ENCODE peak calls at places on chromosomes 1 and 21, in nine cellular contexts. G is tibial nerve, V is transverse colon, H is K562, S is gastrocnemius medialis, U is suprapubic skin, F is A549, A is adrenal gland, T is stomach. E is an unnamed sample.

GRCh38 chr1:77540501-77541161 is 141.8 kb downstream of the ZZZ3 start:
- DNase-seq in G (no peak), A (no peak), F (peak), T (no peak), H (no peak), S (no peak), V (no peak), U (no peak), E (no peak)

GRCh38 chr1:196180847-196181593 is 427.2 kb downstream of the KCNT2 start:
- DNase-seq in U (no peak), S (no peak), H (peak), F (peak), T (no peak), V (no peak), G (no peak), A (peak), E (no peak)

GRCh38 chr1:53685272-53686051 is 53.5 kb downstream of the GLIS1 start:
- DNase-seq in U (no peak), G (no peak), V (no peak), S (no peak), H (no peak), F (no peak), T (no peak), A (no peak), E (no peak)

GRCh38 chr1:219903353-219903871 is 24.9 kb downstream of the SLC30A10 start:
- DNase-seq in V (no peak), A (no peak), T (no peak), S (no peak), F (no peak), G (no peak), H (peak), U (no peak), E (no peak)

GRCh38 chr1:230365723-230366307 is 60.3 kb downstream of the PGBD5 start:
- DNase-seq in F (no peak), T (no peak), S (no peak), V (no peak), H (no peak), U (no peak), G (no peak), A (no peak), E (no peak)

GRCh38 chr1:43531906-43532584 is 1.4 kb downstream of the PTPRF start:
- DNase-seq in U (no peak), F (no peak), H (no peak), V (no peak), T (no peak), G (no peak), A (no peak), S (no peak), E (no peak)

GRCh38 chr1:85220756-85221166 is 19.9 kb upstream of the SYDE2 start:
- DNase-seq in U (no peak), A (no peak), V (no peak), T (no peak), S (no peak), H (no peak), G (no peak), F (no peak), E (no peak)

GRCh38 chr1:202623075-202623474 is 87.2 kb downstream of the SYT2 start:
- DNase-seq in G (no peak), T (no peak), A (no peak), U (no peak), V (no peak), H (peak), S (peak), F (peak), E (peak)

GRCh38 chr1:176522310-176522846 is 59.4 kb downstream of the PAPPA2 start:
- DNase-seq in V (no peak), F (no peak), U (no peak), H (no peak), T (no peak), G (no peak), S (no peak), A (no peak), E (no peak)

GRCh38 chr1:160942926-160943325 is 11.7 kb downstream of the ITLN2 start:
- DNase-seq in H (peak), A (no peak), V (no peak), U (no peak), G (no peak), F (peak), S (no peak), T (no peak), E (no peak)

GRCh38 chr1:73862343-73862742 is 335.6 kb downstream of the LRRIQ3 start:
- DNase-seq in V (no peak), T (no peak), U (no peak), A (no peak), H (no peak), G (no peak), S (no peak), F (no peak), E (no peak)

GRCh38 chr21:34908424-34909055 is 140.6 kb downstream of the RUNX1 start:
- DNase-seq in U (no peak), H (peak), G (no peak), V (no peak), T (no peak), S (peak), F (peak), A (peak), E (peak)

GRCh38 chr1:117564227-117565082 is 41.4 kb upstream of the TENT5C start:
- DNase-seq in S (no peak), F (no peak), U (no peak), V (no peak), T (no peak), A (no peak), G (no peak), H (peak), E (no peak)

GRCh38 chr1:219702551-219703215 is 89.8 kb upstream of the ZC3H11B start:
- DNase-seq in F (no peak), T (no peak), V (no peak), S (no peak), A (no peak), U (no peak), H (no peak), G (no peak), E (no peak)

GRCh38 chr21:15062566-15062965 is 2.2 kb downstream of the NRIP1 start:
- DNase-seq in A (no peak), U (no peak), H (peak), G (no peak), V (no peak), F (peak), T (no peak), S (no peak), E (no peak)

GRCh38 chr1:33763406-33763805 is 100.5 kb upstream of the HMGB4 start:
- DNase-seq in G (no peak), S (no peak), T (no peak), V (no peak), U (no peak), A (no peak), F (no peak), H (no peak), E (no peak)

GRCh38 chr1:151990058-151990855 is 3.4 kb downstream of the S100A10 start:
- DNase-seq in V (no peak), T (no peak), G (no peak), S (no peak), A (no peak), H (no peak), F (no peak), U (no peak), E (no peak)
- H3K4me3 ChIP-seq in V (no peak), T (no peak), G (no peak), S (peak), A (no peak), H (no peak), F (peak), U (peak), E (no peak)

DNA sequence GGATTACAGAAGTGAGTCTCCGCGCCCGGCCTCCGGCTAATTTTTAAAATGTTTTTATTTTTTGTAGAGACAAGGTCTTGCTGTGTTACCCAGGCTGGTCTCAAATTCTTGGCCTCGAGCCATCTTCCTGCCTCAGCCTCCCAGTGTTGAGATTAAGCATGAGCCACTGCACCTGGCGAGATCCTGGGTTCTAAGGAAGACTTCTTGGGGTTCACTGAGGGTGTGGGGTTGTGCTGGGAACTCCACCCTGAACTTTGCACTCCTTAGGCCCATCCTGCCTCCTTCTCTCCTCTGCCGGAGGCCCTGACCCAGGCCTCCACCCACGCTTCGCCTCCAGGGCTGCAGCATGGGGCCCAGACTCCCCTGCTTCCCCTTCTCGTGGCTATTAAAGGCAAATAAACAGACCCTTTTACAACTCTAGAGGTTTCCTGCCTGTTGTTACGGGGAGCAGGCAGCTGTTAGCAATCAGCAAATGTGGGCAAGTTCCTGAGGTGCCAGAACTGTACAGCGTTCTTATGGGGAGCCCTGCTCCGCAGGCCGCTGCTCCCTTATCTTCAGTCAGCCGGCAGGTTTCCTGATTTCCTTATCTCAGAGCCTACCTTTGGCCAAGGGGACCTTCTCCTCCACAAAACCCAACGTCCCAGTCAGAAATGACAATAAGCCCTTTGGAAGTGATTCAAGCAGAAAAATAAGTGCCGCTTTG is 41.0 kb upstream of the LIN9 start:
- DNase-seq in S (no peak), A (no peak), U (no peak), F (no peak), G (no peak), T (peak), V (no peak), H (peak), E (no peak)
- TF ChIP-seq POLR2A in S (no peak), A (no peak), U (no peak), F (no peak), G (no peak), T (no peak), V (no peak), H (no peak), E (no peak)

DNA sequence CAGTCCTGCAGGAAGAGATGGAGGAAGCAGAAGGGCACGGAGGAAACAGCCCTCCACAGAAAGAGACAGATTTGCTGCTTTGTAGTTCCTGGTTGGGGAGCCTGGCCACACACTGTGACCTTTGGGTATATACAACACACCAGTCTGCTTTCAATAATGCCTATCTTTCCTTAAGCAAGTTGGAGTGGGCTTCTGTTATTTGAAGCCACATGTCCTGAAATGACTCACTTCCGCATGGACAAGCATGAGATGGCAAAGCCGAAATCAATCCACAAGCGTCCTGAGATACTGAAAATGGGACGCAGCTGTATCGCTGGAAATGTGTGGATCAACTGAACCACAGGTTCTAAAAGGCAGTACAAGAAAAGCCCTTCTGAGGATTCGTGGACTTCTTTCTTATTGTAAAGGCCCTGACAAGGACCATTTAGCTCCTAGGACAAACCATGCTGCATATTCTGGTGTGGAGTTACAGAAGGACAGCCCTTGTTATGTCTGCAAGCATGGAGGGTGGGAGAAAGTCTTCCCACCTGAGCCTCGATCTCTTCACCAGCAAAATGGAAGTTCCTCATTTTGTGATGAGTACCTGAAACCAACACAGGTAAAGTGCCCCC is 22.7 kb upstream of the FHAD1 start:
- DNase-seq in T (no peak), F (no peak), H (no peak), U (no peak), S (no peak), G (no peak), A (no peak), V (no peak), E (no peak)
- H3K4me3 ChIP-seq in T (no peak), F (no peak), H (no peak), U (no peak), S (no peak), G (no peak), A (no peak), V (no peak), E (no peak)

DNA sequence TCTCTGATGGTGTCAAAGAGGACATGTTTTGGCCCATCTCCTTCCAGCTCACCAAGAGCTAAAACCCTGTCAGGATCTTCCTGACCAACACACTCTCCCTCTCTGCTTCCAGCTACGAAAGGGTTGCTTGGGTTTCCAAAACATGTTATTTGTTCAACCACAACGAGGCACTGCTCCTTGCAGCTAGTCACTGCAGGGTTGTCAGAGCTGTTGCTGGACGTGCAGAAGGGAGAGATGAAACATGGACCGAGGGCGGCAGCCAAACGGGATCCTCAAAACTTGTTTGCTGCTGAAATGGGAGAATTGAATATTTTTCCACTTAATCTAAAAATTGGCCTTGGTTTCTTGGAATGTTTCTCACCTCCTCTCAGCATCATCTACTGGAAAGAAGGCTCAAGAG is 12.4 kb downstream of the ZBTB18 start:
- DNase-seq in F (no peak), T (no peak), H (no peak), A (no peak), S (no peak), U (no peak), V (no peak), G (no peak), E (no peak)
- TF ChIP-seq POLR2A in F (no peak), T (no peak), H (no peak), A (no peak), S (no peak), U (no peak), V (no peak), G (no peak), E (no peak)

DNA sequence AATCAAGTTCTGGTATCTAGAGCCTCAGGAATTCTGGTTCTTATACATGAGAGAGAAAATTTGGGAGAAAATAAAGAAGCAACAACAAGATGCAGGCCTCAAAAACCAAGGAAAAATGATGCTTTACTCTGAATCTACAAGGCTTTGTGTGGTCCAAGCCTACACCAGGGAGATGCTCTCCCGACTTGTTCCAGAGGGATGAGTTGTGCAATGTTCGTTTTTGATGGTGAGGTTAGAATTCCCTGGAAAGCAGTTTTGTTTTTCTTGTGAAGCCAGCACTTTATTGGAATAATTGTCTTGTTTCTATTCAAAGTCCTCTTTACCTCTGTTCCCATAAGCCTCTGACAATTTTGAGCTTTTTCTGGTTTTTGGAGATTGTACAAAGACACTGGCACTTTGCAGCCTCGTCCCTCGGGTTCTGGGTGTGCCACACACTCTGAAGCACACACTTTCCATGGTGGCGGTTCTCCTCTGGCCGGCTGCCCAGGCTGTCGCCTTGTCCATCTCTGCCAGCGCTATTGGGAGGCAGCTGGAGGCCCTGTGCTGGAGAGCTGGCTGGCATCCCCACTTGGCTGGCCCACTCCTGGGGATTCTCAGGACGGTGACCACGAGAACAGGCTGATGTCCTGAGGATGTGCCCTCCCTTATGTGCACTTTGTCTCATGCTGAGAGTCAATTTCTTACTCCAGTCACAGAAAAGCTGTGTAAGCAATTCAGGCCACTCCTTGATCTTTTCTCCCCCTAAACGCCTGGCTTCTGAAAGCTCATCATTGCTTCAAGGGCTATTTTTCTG is 70.2 kb downstream of the EDEM3 start:
- DNase-seq in T (peak), H (no peak), A (no peak), S (no peak), G (no peak), V (peak), U (no peak), F (no peak), E (no peak)
- H3K4me3 ChIP-seq in T (no peak), H (no peak), A (no peak), S (no peak), G (no peak), V (no peak), U (no peak), F (no peak), E (no peak)

GRCh38 chr1:68151690-68152089 is 80.6 kb downstream of the WLS start:
- DNase-seq in H (no peak), G (no peak), A (no peak), F (no peak), V (no peak), T (no peak), U (no peak), S (no peak), E (no peak)
- TF ChIP-seq POLR2A in H (no peak), G (no peak), A (no peak), F (no peak), V (no peak), T (no peak), U (no peak), S (no peak), E (no peak)

GRCh38 chr1:26282694-26283019 is 2.8 kb downstream of the SH3BGRL3 start:
- DNase-seq in H (peak), T (no peak), A (no peak), U (peak), S (no peak), G (no peak), F (no peak), V (no peak), E (no peak)

GRCh38 chr1:26284597-26285351 is 4.9 kb downstream of the SH3BGRL3 start:
- DNase-seq in T (peak), U (peak), A (peak), V (peak), G (peak), S (peak), H (peak), F (peak), E (peak)

GRCh38 chr1:26285366-26286063 is 5.6 kb downstream of the SH3BGRL3 start:
- DNase-seq in V (peak), G (no peak), H (peak), A (peak), F (peak), S (no peak), U (peak), T (no peak), E (no peak)

GRCh38 chr1:26283226-26283853 is 3.5 kb downstream of the SH3BGRL3 start:
- DNase-seq in U (no peak), A (no peak), G (no peak), H (peak), T (no peak), S (no peak), F (no peak), V (no peak), E (no peak)

GRCh38 chr1:26283871-26284596 is 4.1 kb downstream of the SH3BGRL3 start:
- DNase-seq in G (no peak), U (peak), V (no peak), T (no peak), A (no peak), F (no peak), H (peak), S (no peak), E (no peak)
- H3K4me3 ChIP-seq in G (no peak), U (no peak), V (no peak), T (no peak), A (no peak), F (no peak), H (no peak), S (no peak), E (no peak)

E was measured in uterus.